ENCODE peak calls at places on chromosomes 3 and 15, in eight cellular contexts. M is GM20000; I is neural crest cell; W is T-helper 2 cell; P is small intestine; Q is hepatocyte; J is stimulated activated CD4-positive, alpha-beta T cell treated with anti-CD3 and anti-CD28 coated beads, Interleukin-15, amount 100 ng/mL, for 1 hour; G is spleen. A is an unnamed sample.

GRCh38 chr3:29416514-29416913 is 135.6 kb downstream of the RBMS3 start:
- DNase-seq in M (no peak), J (no peak), W (no peak), Q (no peak), G (no peak), P (no peak), I (no peak), A (no peak)

GRCh38 chr15:69891070-69891491 is 206.6 kb downstream of the TLE3 start:
- DNase-seq in Q (no peak), P (no peak), G (no peak), I (peak), J (no peak), M (no peak), W (no peak), A (no peak)

GRCh38 chr15:40562691-40563090 is 2.2 kb downstream of the CCDC32 start:
- DNase-seq in W (no peak), P (no peak), G (no peak), M (no peak), Q (no peak), I (no peak), J (no peak), A (no peak)

GRCh38 chr3:87696276-87697013 is 362.4 kb downstream of the CGGBP1 start:
- DNase-seq in G (no peak), Q (no peak), P (no peak), W (no peak), M (no peak), I (no peak), J (no peak), A (no peak)

GRCh38 chr3:124113475-124113874 is 121.6 kb upstream of the ROPN1 start:
- DNase-seq in J (no peak), M (no peak), G (no peak), W (no peak), Q (no peak), I (no peak), P (peak), A (no peak)

GRCh38 chr15:101453123-101454120 is 36.1 kb downstream of the PCSK6 start:
- DNase-seq in M (no peak), Q (no peak), W (no peak), J (no peak), G (no peak), I (no peak), P (no peak), A (no peak)

GRCh38 chr3:129892857-129893615 is 475 bp downstream of the TMCC1 start:
- DNase-seq in M (peak), I (peak), J (peak), G (peak), P (peak), Q (no peak), W (no peak), A (peak)

GRCh38 chr3:72255736-72256559 is 471.0 kb upstream of the PROK2 start:
- DNase-seq in M (no peak), I (no peak), G (peak), P (peak), Q (peak), W (no peak), J (no peak), A (peak)

GRCh38 chr15:79315623-79316328 is 4.9 kb downstream of the TMED3 start:
- DNase-seq in M (no peak), P (no peak), G (no peak), I (no peak), Q (no peak), J (no peak), W (no peak), A (no peak)

GRCh38 chr3:191425322-191425734 is 35.6 kb upstream of the PYDC2 start:
- DNase-seq in P (no peak), W (no peak), Q (no peak), J (no peak), I (no peak), G (no peak), M (no peak), A (no peak)

GRCh38 chr3:186821429-186822367 is 15.4 kb upstream of the RFC4 start:
- DNase-seq in G (no peak), Q (peak), J (no peak), W (no peak), I (no peak), M (peak), P (peak), A (peak)

GRCh38 chr3:102686792-102687191 is 252.0 kb downstream of the ZPLD1 start:
- DNase-seq in G (no peak), Q (no peak), W (no peak), M (no peak), I (no peak), P (no peak), J (no peak), A (no peak)

GRCh38 chr3:146542179-146542578 is 2.2 kb downstream of the PLSCR1 start:
- DNase-seq in I (no peak), W (no peak), M (no peak), G (no peak), P (no peak), J (no peak), Q (no peak), A (no peak)

GRCh38 chr3:157427906-157428305 is 8.7 kb upstream of the PTX3 start:
- DNase-seq in J (no peak), P (no peak), G (no peak), M (no peak), I (no peak), W (no peak), Q (no peak), A (no peak)

GRCh38 chr3:88003115-88003755 is 55.6 kb downstream of the CGGBP1 start:
- DNase-seq in G (no peak), P (peak), Q (peak), J (no peak), W (no peak), M (no peak), I (peak), A (peak)

GRCh38 chr3:43019168-43019765 is 40.2 kb downstream of the GASK1A start:
- DNase-seq in P (no peak), J (no peak), W (no peak), Q (peak), M (no peak), I (no peak), G (no peak), A (no peak)

GRCh38 chr3:196650740-196651311 is 11.3 kb downstream of the NRROS start:
- DNase-seq in W (no peak), G (no peak), Q (peak), J (no peak), I (no peak), P (no peak), M (no peak), A (no peak)

GRCh38 chr3:38163117-38163870 is 2.0 kb upstream of the OXSR1 start:
- DNase-seq in W (no peak), J (no peak), P (peak), Q (peak), M (no peak), I (no peak), G (no peak), A (peak)

GRCh38 chr3:176430244-176430893 is 766.9 kb downstream of the TBL1XR1 start:
- DNase-seq in Q (peak), M (peak), W (no peak), G (no peak), I (no peak), J (no peak), P (peak), A (peak)

GRCh38 chr3:23763040-23763477 is 42.7 kb upstream of the UBE2E1 start:
- DNase-seq in G (no peak), M (no peak), I (no peak), Q (no peak), W (no peak), P (no peak), J (no peak), A (peak)

GRCh38 chr15:72342385-72342784 is 22.4 kb upstream of the CELF6 start:
- DNase-seq in P (peak), Q (peak), I (no peak), W (no peak), J (no peak), M (no peak), G (no peak), A (peak)

GRCh38 chr3:44359146-44359751 is 20.7 kb downstream of the TCAIM start:
- DNase-seq in I (peak), J (no peak), W (no peak), P (no peak), G (no peak), M (no peak), Q (peak), A (no peak)

GRCh38 chr15:65307978-65308377 is 3.5 kb downstream of the RNU5B-1 start:
- DNase-seq in P (no peak), I (no peak), J (no peak), G (peak), Q (no peak), M (no peak), W (no peak), A (no peak)

GRCh38 chr15:39474657-39475056 is 106.2 kb upstream of the THBS1 start:
- DNase-seq in P (no peak), W (no peak), Q (no peak), G (no peak), M (no peak), J (no peak), I (no peak), A (no peak)

GRCh38 chr15:49898575-49899283 is 220.3 kb downstream of the ATP8B4 start:
- DNase-seq in J (no peak), I (no peak), Q (no peak), M (no peak), W (no peak), P (no peak), G (no peak), A (no peak)

GRCh38 chr15:35206060-35206675 is 121.1 kb upstream of the NANOGP8 start:
- DNase-seq in Q (peak), M (peak), J (no peak), I (no peak), W (no peak), P (peak), G (no peak), A (peak)

GRCh38 chr3:126110431-126111125 is 26.7 kb upstream of the SLC41A3 start:
- DNase-seq in M (no peak), I (no peak), W (no peak), G (peak), Q (peak), J (no peak), P (no peak), A (no peak)

GRCh38 chr3:11530153-11530721 is 113.5 kb downstream of the VGLL4 start:
- DNase-seq in W (no peak), I (peak), Q (peak), P (no peak), J (no peak), G (no peak), M (no peak), A (no peak)